ENCODE peak calls at places on chromosomes 6 and 20, in seven cellular contexts. One of them, this sample, is unnamed.

GRCh38 chr6:167711784-167712183 is 114.9 kb upstream of the AFDN start:
- DNase-seq in SK-N-SH: no peak
- DNase-seq in GM12878: no peak
- DNase-seq in H1: no peak
- DNase-seq in K562: no peak
- DNase-seq in HepG2: no peak
- DNase-seq in GM12891: no peak
- DNase-seq in this sample: no peak

GRCh38 chr20:25238319-25239037 is 9.4 kb upstream of the PYGB start:
- DNase-seq in K562: no peak
- DNase-seq in GM12891: no peak
- DNase-seq in H1: no peak
- DNase-seq in GM12878: no peak
- DNase-seq in SK-N-SH: no peak
- DNase-seq in HepG2: no peak
- DNase-seq in this sample: no peak

GRCh38 chr6:168576388-168576787 is 135.4 kb downstream of the SMOC2 start:
- DNase-seq in GM12891: no peak
- DNase-seq in SK-N-SH: no peak
- DNase-seq in HepG2: no peak
- DNase-seq in K562: no peak
- DNase-seq in GM12878: no peak
- DNase-seq in H1: peak; percentile 10
- DNase-seq in this sample: no peak

GRCh38 chr6:131061041-131061770 is 1.8 kb downstream of the EPB41L2 start:
- DNase-seq in H1: no peak
- DNase-seq in K562: no peak
- DNase-seq in GM12878: no peak
- DNase-seq in HepG2: peak; percentile 52
- DNase-seq in SK-N-SH: no peak
- DNase-seq in GM12891: no peak
- DNase-seq in this sample: no peak

GRCh38 chr6:47288245-47289090 is 21.2 kb downstream of the TNFRSF21 start:
- DNase-seq in GM12891: no peak
- DNase-seq in SK-N-SH: no peak
- DNase-seq in K562: no peak
- DNase-seq in GM12878: no peak
- DNase-seq in HepG2: no peak
- DNase-seq in H1: no peak
- DNase-seq in this sample: no peak

GRCh38 chr6:84549912-84550311 is 214.5 kb downstream of the TBX18 start:
- DNase-seq in GM12878: no peak
- DNase-seq in H1: no peak
- DNase-seq in GM12891: no peak
- DNase-seq in SK-N-SH: peak; percentile 16
- DNase-seq in HepG2: no peak
- DNase-seq in K562: no peak
- DNase-seq in this sample: no peak

GRCh38 chr6:41073203-41073967 is 611 bp downstream of the NFYA start:
- DNase-seq in GM12891: peak; percentile 30
- DNase-seq in H1: peak; percentile 85
- DNase-seq in SK-N-SH: peak; percentile 91
- DNase-seq in GM12878: peak; percentile 31
- DNase-seq in K562: peak; percentile 94
- DNase-seq in HepG2: peak; percentile 86
- DNase-seq in this sample: peak; percentile 48

GRCh38 chr20:62598761-62599194 is 43.5 kb upstream of the SLCO4A1 start:
- DNase-seq in K562: peak; percentile 99
- DNase-seq in H1: no peak
- DNase-seq in HepG2: no peak
- DNase-seq in SK-N-SH: no peak
- DNase-seq in GM12891: no peak
- DNase-seq in GM12878: no peak
- DNase-seq in this sample: no peak

GRCh38 chr6:157561929-157562810 is 181.2 kb downstream of the ZDHHC14 start:
- DNase-seq in HepG2: no peak
- DNase-seq in GM12891: no peak
- DNase-seq in SK-N-SH: peak; percentile 55
- DNase-seq in K562: no peak
- DNase-seq in H1: peak; percentile 33
- DNase-seq in GM12878: peak; percentile 93
- DNase-seq in this sample: no peak

GRCh38 chr20:7980332-7981046 is 39.1 kb downstream of the TMX4 start:
- DNase-seq in K562: peak; percentile 26
- DNase-seq in GM12878: no peak
- DNase-seq in H1: no peak
- DNase-seq in SK-N-SH: peak; percentile 33
- DNase-seq in GM12891: peak; percentile 12
- DNase-seq in HepG2: peak; percentile 79
- DNase-seq in this sample: no peak

GRCh38 chr6:108850669-108851467 is 2.6 kb downstream of the ARMC2 start:
- DNase-seq in H1: no peak
- DNase-seq in K562: no peak
- DNase-seq in HepG2: peak; percentile 15
- DNase-seq in GM12891: no peak
- DNase-seq in GM12878: no peak
- DNase-seq in SK-N-SH: no peak
- DNase-seq in this sample: no peak

GRCh38 chr6:17149581-17149980 is 47.7 kb downstream of the STMND1 start:
- DNase-seq in HepG2: no peak
- DNase-seq in H1: no peak
- DNase-seq in SK-N-SH: no peak
- DNase-seq in GM12878: no peak
- DNase-seq in K562: no peak
- DNase-seq in GM12891: no peak
- DNase-seq in this sample: no peak

GRCh38 chr6:45021652-45022051 is 306.5 kb upstream of the RUNX2 start:
- DNase-seq in GM12891: no peak
- DNase-seq in GM12878: no peak
- DNase-seq in HepG2: no peak
- DNase-seq in SK-N-SH: no peak
- DNase-seq in K562: no peak
- DNase-seq in H1: no peak
- DNase-seq in this sample: no peak

GRCh38 chr20:1623501-1624250 is 3.9 kb upstream of the SIRPB1 start:
- DNase-seq in HepG2: no peak
- DNase-seq in SK-N-SH: no peak
- DNase-seq in K562: no peak
- DNase-seq in H1: no peak
- DNase-seq in GM12878: no peak
- DNase-seq in GM12891: no peak
- DNase-seq in this sample: no peak

GRCh38 chr6:168468046-168468445 is 27.1 kb downstream of the SMOC2 start:
- DNase-seq in SK-N-SH: no peak
- DNase-seq in GM12891: no peak
- DNase-seq in K562: no peak
- DNase-seq in HepG2: no peak
- DNase-seq in GM12878: no peak
- DNase-seq in H1: no peak
- DNase-seq in this sample: no peak

GRCh38 chr6:112037783-112038216 is 16.1 kb upstream of the CCN6 start:
- DNase-seq in GM12891: no peak
- DNase-seq in GM12878: no peak
- DNase-seq in HepG2: no peak
- DNase-seq in H1: no peak
- DNase-seq in K562: no peak
- DNase-seq in SK-N-SH: no peak
- DNase-seq in this sample: no peak

GRCh38 chr6:28336284-28337024 is 506 bp upstream of the ZSCAN31 start:
- DNase-seq in GM12878: peak; percentile 53
- DNase-seq in K562: peak; percentile 48
- DNase-seq in GM12891: no peak
- DNase-seq in H1: no peak
- DNase-seq in SK-N-SH: peak; percentile 35
- DNase-seq in HepG2: peak; percentile 44
- DNase-seq in this sample: no peak

GRCh38 chr6:117399924-117400323 is 25.8 kb downstream of the ROS1 start:
- DNase-seq in HepG2: peak; percentile 20
- DNase-seq in GM12878: no peak
- DNase-seq in SK-N-SH: peak; percentile 8
- DNase-seq in GM12891: no peak
- DNase-seq in H1: no peak
- DNase-seq in K562: no peak
- DNase-seq in this sample: no peak

GRCh38 chr6:51805517-51805916 is 281.9 kb downstream of the PKHD1 start:
- DNase-seq in GM12878: no peak
- DNase-seq in K562: no peak
- DNase-seq in SK-N-SH: no peak
- DNase-seq in GM12891: no peak
- DNase-seq in H1: no peak
- DNase-seq in HepG2: no peak
- DNase-seq in this sample: no peak

GRCh38 chr20:14406495-14406894 is 69.1 kb upstream of the FLRT3 start:
- DNase-seq in SK-N-SH: no peak
- DNase-seq in H1: no peak
- DNase-seq in GM12878: no peak
- DNase-seq in GM12891: no peak
- DNase-seq in HepG2: peak; percentile 8
- DNase-seq in K562: no peak
- DNase-seq in this sample: no peak
- TF ChIP-seq TAF1 in SK-N-SH: no peak
- TF ChIP-seq TAF1 in H1: no peak
- TF ChIP-seq TAF1 in GM12878: no peak
- TF ChIP-seq TAF1 in GM12891: no peak
- TF ChIP-seq TAF1 in HepG2: no peak
- TF ChIP-seq TAF1 in K562: no peak
- TF ChIP-seq TAF1 in this sample: no peak

DNA sequence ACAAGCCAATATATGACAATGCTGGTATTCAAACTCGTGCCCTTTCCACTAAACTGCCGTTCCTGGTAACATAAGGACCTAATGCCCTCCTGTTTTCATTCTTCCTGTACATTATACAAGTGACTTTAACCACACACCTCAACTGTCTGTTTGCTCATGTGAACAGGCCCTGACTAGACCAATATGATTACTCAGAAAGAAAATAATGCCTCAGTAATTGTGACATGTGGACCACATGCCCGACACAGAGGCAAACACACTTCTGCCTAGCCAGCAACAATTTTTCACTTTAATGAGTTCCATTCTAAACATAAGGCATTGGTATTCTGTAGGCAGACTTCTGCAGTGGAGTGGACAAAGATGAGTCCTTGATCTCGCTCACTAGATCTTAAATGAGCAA is 30.0 kb downstream of the SLC22A16 start:
- DNase-seq in H1: no peak
- DNase-seq in GM12891: no peak
- DNase-seq in SK-N-SH: no peak
- DNase-seq in GM12878: no peak
- DNase-seq in K562: no peak
- DNase-seq in HepG2: no peak
- DNase-seq in this sample: no peak
- TF ChIP-seq TAF1 in H1: no peak
- TF ChIP-seq TAF1 in GM12891: no peak
- TF ChIP-seq TAF1 in SK-N-SH: no peak
- TF ChIP-seq TAF1 in GM12878: no peak
- TF ChIP-seq TAF1 in K562: no peak
- TF ChIP-seq TAF1 in HepG2: no peak
- TF ChIP-seq TAF1 in this sample: no peak

GRCh38 chr6:165735065-165735464 is 72.0 kb upstream of the PDE10A start:
- DNase-seq in SK-N-SH: no peak
- DNase-seq in GM12878: no peak
- DNase-seq in HepG2: no peak
- DNase-seq in H1: no peak
- DNase-seq in K562: no peak
- DNase-seq in GM12891: no peak
- DNase-seq in this sample: no peak

GRCh38 chr6:165733487-165733791 is 70.4 kb upstream of the PDE10A start:
- DNase-seq in SK-N-SH: no peak
- DNase-seq in GM12891: no peak
- DNase-seq in K562: no peak
- DNase-seq in HepG2: no peak
- DNase-seq in GM12878: no peak
- DNase-seq in H1: no peak
- DNase-seq in this sample: no peak

GRCh38 chr6:165732696-165733486 is 69.8 kb upstream of the PDE10A start:
- DNase-seq in K562: no peak
- DNase-seq in SK-N-SH: no peak
- DNase-seq in GM12891: no peak
- DNase-seq in HepG2: no peak
- DNase-seq in GM12878: no peak
- DNase-seq in H1: no peak
- DNase-seq in this sample: no peak

GRCh38 chr6:165742047-165742446 is 79.0 kb upstream of the PDE10A start:
- DNase-seq in HepG2: no peak
- DNase-seq in H1: no peak
- DNase-seq in GM12891: no peak
- DNase-seq in K562: no peak
- DNase-seq in GM12878: no peak
- DNase-seq in SK-N-SH: no peak
- DNase-seq in this sample: no peak

DNA sequence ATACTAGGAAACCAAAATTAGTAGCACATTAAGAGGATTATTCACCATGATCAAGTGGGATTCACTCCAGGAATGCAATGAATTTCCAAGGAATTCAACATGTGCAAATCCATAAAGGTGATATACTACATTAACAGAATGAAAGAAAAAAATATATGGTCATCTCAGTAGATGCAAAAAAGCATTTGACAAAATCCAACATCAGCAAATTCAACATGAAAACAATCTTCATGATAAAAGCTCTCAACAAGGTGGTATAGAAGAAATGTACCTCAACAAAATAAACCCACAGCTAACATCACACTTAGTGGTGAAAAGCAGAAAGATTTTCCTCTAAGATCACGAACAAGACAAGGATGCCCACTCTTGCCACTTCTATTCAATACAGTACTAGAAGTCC is 74.4 kb upstream of the PDE10A start:
- DNase-seq in H1: no peak
- DNase-seq in GM12891: no peak
- DNase-seq in GM12878: no peak
- DNase-seq in HepG2: no peak
- DNase-seq in K562: no peak
- DNase-seq in SK-N-SH: no peak
- DNase-seq in this sample: no peak
- TF ChIP-seq TAF1 in H1: no peak
- TF ChIP-seq TAF1 in GM12891: no peak
- TF ChIP-seq TAF1 in GM12878: no peak
- TF ChIP-seq TAF1 in HepG2: no peak
- TF ChIP-seq TAF1 in K562: no peak
- TF ChIP-seq TAF1 in SK-N-SH: no peak
- TF ChIP-seq TAF1 in this sample: no peak

GRCh38 chr6:34106421-34106820 is 39.5 kb downstream of the GRM4 start:
- DNase-seq in SK-N-SH: no peak
- DNase-seq in GM12891: no peak
- DNase-seq in H1: no peak
- DNase-seq in K562: no peak
- DNase-seq in HepG2: no peak
- DNase-seq in GM12878: no peak
- DNase-seq in this sample: no peak
- TF ChIP-seq TAF1 in SK-N-SH: no peak
- TF ChIP-seq TAF1 in GM12891: no peak
- TF ChIP-seq TAF1 in H1: no peak
- TF ChIP-seq TAF1 in K562: no peak
- TF ChIP-seq TAF1 in HepG2: no peak
- TF ChIP-seq TAF1 in GM12878: no peak
- TF ChIP-seq TAF1 in this sample: no peak